ENCODE peak calls at places on chromosome 9, in nine cellular contexts. H, F, B, M, L, S, T, E and J are unnamed samples.

GRCh38 chr9:87119328-87119881 is 172.1 kb upstream of the GAS1 start:
- DNase-seq in H (peak; percentile 77), F (peak; percentile 74), B (no peak), M (peak; percentile 46), L (peak; percentile 55), S (no peak), T (no peak), E (no peak), J (no peak)

GRCh38 chr9:38405841-38406240 is 13.3 kb downstream of the ALDH1B1 start:
- DNase-seq in H (peak; percentile 47), F (no peak), B (no peak), M (no peak), L (peak; percentile 40), S (no peak), T (no peak), E (no peak), J (no peak)

GRCh38 chr9:31355965-31356364 is 1028.5 kb upstream of the ACO1 start:
- DNase-seq in H (no peak), F (no peak), B (no peak), M (no peak), L (no peak), S (no peak), T (no peak), E (no peak), J (no peak)

GRCh38 chr9:99050292-99050911 is 54.5 kb upstream of the TGFBR1 start:
- DNase-seq in H (peak; percentile 82), F (no peak), B (no peak), M (no peak), L (peak; percentile 67), S (peak; percentile 38), T (no peak), E (no peak), J (no peak)

GRCh38 chr9:34124103-34124502 is 2.4 kb downstream of the DCAF12 start:
- DNase-seq in H (peak; percentile 28), F (no peak), B (no peak), M (no peak), L (no peak), S (peak; percentile 51), T (no peak), E (no peak), J (no peak)

GRCh38 chr9:347667-348292 is 133.1 kb downstream of the DOCK8 start:
- DNase-seq in H (peak; percentile 55), F (no peak), B (no peak), M (no peak), L (peak; percentile 24), S (peak; percentile 7), T (no peak), E (no peak), J (no peak)

GRCh38 chr9:131738838-131739191 is 1.1 kb downstream of the RAPGEF1 start:
- DNase-seq in H (peak; percentile 33), F (peak; percentile 52), B (no peak), M (no peak), L (no peak), S (no peak), T (peak; percentile 72), E (peak; percentile 31), J (no peak)

GRCh38 chr9:124698265-124698664 is 72.8 kb downstream of the NR6A1 start:
- DNase-seq in H (peak; percentile 76), F (no peak), B (peak; percentile 73), M (no peak), L (peak; percentile 88), S (peak; percentile 40), T (no peak), E (no peak), J (no peak)

GRCh38 chr9:4555251-4555650 is 65.0 kb downstream of the SLC1A1 start:
- DNase-seq in H (peak; percentile 58), F (no peak), B (peak; percentile 87), M (no peak), L (peak; percentile 52), S (no peak), T (no peak), E (no peak), J (no peak)

GRCh38 chr9:37625262-37626147 is 25.2 kb upstream of the FRMPD1 start:
- DNase-seq in H (no peak), F (no peak), B (no peak), M (no peak), L (no peak), S (no peak), T (peak; percentile 45), E (no peak), J (no peak)

GRCh38 chr9:131406567-131407436 is 12.9 kb downstream of the PRRC2B start:
- DNase-seq in H (peak; percentile 66), F (no peak), B (no peak), M (no peak), L (peak; percentile 23), S (peak; percentile 8), T (no peak), E (no peak), J (no peak)

GRCh38 chr9:109817846-109818472 is 38.0 kb downstream of the PALM2AKAP2 start:
- DNase-seq in H (peak; percentile 98), F (peak; percentile 61), B (peak; percentile 95), M (no peak), L (peak; percentile 98), S (peak; percentile 65), T (peak; percentile 76), E (peak; percentile 57), J (peak; percentile 88)
- H3K27me3 ChIP-seq in H (no peaks in the 10 kb centered on the region), F (no peaks in the 10 kb centered on the region), B (no peaks in the 10 kb centered on the region), M (peaks cover 1% of the 10 kb centered on the region), L (no peaks in the 10 kb centered on the region), S (no peaks in the 10 kb centered on the region), T (no peaks in the 10 kb centered on the region), E (no peaks in the 10 kb centered on the region), J (no peaks in the 10 kb centered on the region)

GRCh38 chr9:120389867-120390266 is 190.1 kb downstream of the CDK5RAP2 start:
- DNase-seq in H (no peak), F (no peak), B (no peak), M (no peak), L (no peak), S (no peak), T (no peak), E (no peak), J (no peak)

GRCh38 chr9:120390637-120391190 is 189.3 kb downstream of the CDK5RAP2 start:
- DNase-seq in H (no peak), F (no peak), B (no peak), M (no peak), L (no peak), S (no peak), T (no peak), E (no peak), J (no peak)

GRCh38 chr9:120387257-120387999 is 192.5 kb downstream of the CDK5RAP2 start:
- DNase-seq in H (no peak), F (peak; percentile 35), B (no peak), M (no peak), L (no peak), S (no peak), T (no peak), E (no peak), J (no peak)

GRCh38 chr9:120388000-120388855 is 191.7 kb downstream of the CDK5RAP2 start:
- DNase-seq in H (no peak), F (no peak), B (no peak), M (peak; percentile 61), L (no peak), S (no peak), T (no peak), E (peak; percentile 39), J (no peak)

GRCh38 chr9:120389300-120389699 is 190.7 kb downstream of the CDK5RAP2 start:
- DNase-seq in H (no peak), F (no peak), B (no peak), M (no peak), L (no peak), S (no peak), T (no peak), E (no peak), J (no peak)
- H3K36me3 ChIP-seq in H (peaks cover 11% of the 10 kb centered on the region), F (peaks cover 67% of the 10 kb centered on the region), B (peaks cover 42% of the 10 kb centered on the region), M (peaks cover 59% of the 10 kb centered on the region), L (peaks cover 10% of the 10 kb centered on the region), S (peaks cover 61% of the 10 kb centered on the region), T (no peaks in the 10 kb centered on the region), E (no peaks in the 10 kb centered on the region), J (peaks cover 22% of the 10 kb centered on the region)

DNA sequence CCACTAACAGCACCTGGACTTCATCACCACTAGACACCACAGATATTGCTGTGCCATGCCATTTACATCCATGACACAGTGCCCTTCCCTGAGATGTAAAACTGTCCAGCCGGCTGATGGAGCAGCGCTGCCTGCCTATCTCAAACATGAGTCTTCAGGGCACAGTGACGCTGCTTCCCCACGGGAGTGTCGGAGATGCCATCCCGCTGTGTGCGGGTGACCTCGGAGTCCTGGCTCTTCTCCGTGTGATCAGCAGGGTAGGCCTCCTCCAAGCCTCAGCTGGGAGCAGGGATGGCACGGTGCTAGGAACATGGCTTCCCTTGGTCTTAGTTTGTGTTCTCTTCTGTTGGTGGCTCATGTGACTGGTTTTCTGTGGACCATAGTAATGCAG is 130.3 kb upstream of the FAM120A start:
- DNase-seq in H (no peak), F (no peak), B (no peak), M (no peak), L (no peak), S (no peak), T (no peak), E (no peak), J (no peak)
- H3K27ac ChIP-seq in H (no peak overlapping the region), F (no peak overlapping the region), B (no peak overlapping the region), M (no peak overlapping the region), L (no peak overlapping the region), S (no peak overlapping the region), T (no peak overlapping the region), E (no peak overlapping the region), J (no peak overlapping the region)

GRCh38 chr9:126145887-126146253 is 180.8 kb upstream of the MVB12B start:
- DNase-seq in H (no peak), F (no peak), B (no peak), M (no peak), L (no peak), S (no peak), T (no peak), E (no peak), J (no peak)
- H3K27me3 ChIP-seq in H (peaks cover 47% of the 10 kb centered on the region), F (no peaks in the 10 kb centered on the region), B (peaks cover 3% of the 10 kb centered on the region), M (peaks cover 4% of the 10 kb centered on the region), L (peaks cover 3% of the 10 kb centered on the region), S (peaks cover 37% of the 10 kb centered on the region), T (no peaks in the 10 kb centered on the region), E (no peaks in the 10 kb centered on the region), J (peaks cover 6% of the 10 kb centered on the region)

GRCh38 chr9:137758067-137758466 is 119.5 kb upstream of the CACNA1B start:
- DNase-seq in H (no peak), F (no peak), B (no peak), M (no peak), L (no peak), S (no peak), T (no peak), E (no peak), J (no peak)

GRCh38 chr9:137756045-137756744 is 121.4 kb upstream of the CACNA1B start:
- DNase-seq in H (no peak), F (no peak), B (no peak), M (no peak), L (no peak), S (no peak), T (no peak), E (no peak), J (no peak)

GRCh38 chr9:137757613-137758029 is 120.0 kb upstream of the CACNA1B start:
- DNase-seq in H (peak; percentile 80), F (no peak), B (peak; percentile 36), M (no peak), L (peak; percentile 86), S (no peak), T (no peak), E (no peak), J (no peak)

GRCh38 chr9:137755261-137755927 is 122.2 kb upstream of the CACNA1B start:
- DNase-seq in H (no peak), F (no peak), B (no peak), M (no peak), L (no peak), S (no peak), T (no peak), E (no peak), J (no peak)

GRCh38 chr9:137757139-137757538 is 120.4 kb upstream of the CACNA1B start:
- DNase-seq in H (no peak), F (peak; percentile 49), B (no peak), M (peak; percentile 84), L (no peak), S (no peak), T (no peak), E (peak; percentile 74), J (no peak)
- H3K36me3 ChIP-seq in H (peaks cover 4% of the 10 kb centered on the region), F (peaks cover 95% of the 10 kb centered on the region), B (peaks cover 43% of the 10 kb centered on the region), M (peaks cover 62% of the 10 kb centered on the region), L (peaks cover 15% of the 10 kb centered on the region), S (peaks cover 86% of the 10 kb centered on the region), T (no peaks in the 10 kb centered on the region), E (no peaks in the 10 kb centered on the region), J (peaks cover 26% of the 10 kb centered on the region)